ENCODE peak calls at places on chromosomes 2 and 18, in six cellular contexts. One of them, this sample, is unnamed.

GRCh38 chr2:103179800-103180199 is 418.0 kb downstream of the TMEM182 start:
- DNase-seq in H9: no peak
- DNase-seq in foreskin fibroblast: no peak
- DNase-seq in fibroblast of pulmonary artery: no peak
- DNase-seq in bronchial epithelial cell: no peak
- DNase-seq in right atrium auricular region: no peak
- DNase-seq in this sample: no peak

GRCh38 chr2:190407662-190408537 is at the start of gene MFSD6:
- DNase-seq in H9: peak; percentile 51
- DNase-seq in foreskin fibroblast: no peak
- DNase-seq in fibroblast of pulmonary artery: no peak
- DNase-seq in bronchial epithelial cell: no peak
- DNase-seq in right atrium auricular region: no peak
- DNase-seq in this sample: peak; percentile 74

GRCh38 chr2:234420406-234420805 is 76.5 kb downstream of the ARL4C start:
- DNase-seq in H9: no peak
- DNase-seq in foreskin fibroblast: no peak
- DNase-seq in fibroblast of pulmonary artery: no peak
- DNase-seq in bronchial epithelial cell: no peak
- DNase-seq in right atrium auricular region: no peak
- DNase-seq in this sample: no peak

GRCh38 chr2:65055427-65056214 is 595 bp upstream of the CEP68 start:
- DNase-seq in H9: no peak
- DNase-seq in foreskin fibroblast: no peak
- DNase-seq in fibroblast of pulmonary artery: no peak
- DNase-seq in bronchial epithelial cell: peak; percentile 35
- DNase-seq in right atrium auricular region: no peak
- DNase-seq in this sample: peak; percentile 59

GRCh38 chr2:132804045-132804444 is 134.0 kb upstream of the LYPD1 start:
- DNase-seq in H9: no peak
- DNase-seq in foreskin fibroblast: peak; percentile 12
- DNase-seq in fibroblast of pulmonary artery: peak; percentile 61
- DNase-seq in bronchial epithelial cell: peak; percentile 73
- DNase-seq in right atrium auricular region: no peak
- DNase-seq in this sample: no peak

GRCh38 chr2:95354925-95355324 is 47.6 kb upstream of the FAHD2A start:
- DNase-seq in H9: peak; percentile 5
- DNase-seq in foreskin fibroblast: no peak
- DNase-seq in fibroblast of pulmonary artery: no peak
- DNase-seq in bronchial epithelial cell: no peak
- DNase-seq in right atrium auricular region: no peak
- DNase-seq in this sample: no peak

GRCh38 chr18:31297248-31297647 is 20.7 kb upstream of the DSG1 start:
- DNase-seq in H9: no peak
- DNase-seq in foreskin fibroblast: no peak
- DNase-seq in fibroblast of pulmonary artery: no peak
- DNase-seq in bronchial epithelial cell: peak; percentile 18
- DNase-seq in right atrium auricular region: no peak
- DNase-seq in this sample: no peak

GRCh38 chr2:112032615-112033457 is 22.2 kb upstream of the TMEM87B start:
- DNase-seq in H9: no peak
- DNase-seq in foreskin fibroblast: no peak
- DNase-seq in fibroblast of pulmonary artery: peak; percentile 84
- DNase-seq in bronchial epithelial cell: peak; percentile 95
- DNase-seq in right atrium auricular region: peak; percentile 66
- DNase-seq in this sample: no peak

GRCh38 chr2:37449686-37450392 is 105.4 kb downstream of the QPCT start:
- DNase-seq in H9: no peak
- DNase-seq in foreskin fibroblast: no peak
- DNase-seq in fibroblast of pulmonary artery: peak; percentile 59
- DNase-seq in bronchial epithelial cell: peak; percentile 53
- DNase-seq in right atrium auricular region: no peak
- DNase-seq in this sample: no peak

GRCh38 chr2:240637901-240638175 is 12.6 kb downstream of the GPR35 start:
- DNase-seq in H9: no peak
- DNase-seq in foreskin fibroblast: no peak
- DNase-seq in fibroblast of pulmonary artery: no peak
- DNase-seq in bronchial epithelial cell: no peak
- DNase-seq in right atrium auricular region: no peak
- DNase-seq in this sample: no peak

GRCh38 chr2:235852528-235852920 is 315.7 kb downstream of the GBX2 start:
- DNase-seq in H9: no peak
- DNase-seq in foreskin fibroblast: no peak
- DNase-seq in fibroblast of pulmonary artery: no peak
- DNase-seq in bronchial epithelial cell: no peak
- DNase-seq in right atrium auricular region: no peak
- DNase-seq in this sample: no peak

GRCh38 chr2:241561811-241562210 is 3.3 kb downstream of the BOK start:
- DNase-seq in H9: peak; percentile 52
- DNase-seq in foreskin fibroblast: peak; percentile 64
- DNase-seq in fibroblast of pulmonary artery: peak; percentile 80
- DNase-seq in bronchial epithelial cell: peak; percentile 75
- DNase-seq in right atrium auricular region: peak; percentile 68
- DNase-seq in this sample: no peak

GRCh38 chr2:230640540-230641011 is 72.1 kb upstream of the CAB39 start:
- DNase-seq in H9: no peak
- DNase-seq in foreskin fibroblast: peak; percentile 20
- DNase-seq in fibroblast of pulmonary artery: peak; percentile 39
- DNase-seq in bronchial epithelial cell: no peak
- DNase-seq in right atrium auricular region: no peak
- DNase-seq in this sample: no peak

GRCh38 chr2:29522951-29523669 is 398.3 kb downstream of the ALK start:
- DNase-seq in H9: no peak
- DNase-seq in foreskin fibroblast: peak; percentile 66
- DNase-seq in fibroblast of pulmonary artery: peak; percentile 11
- DNase-seq in bronchial epithelial cell: peak; percentile 58
- DNase-seq in right atrium auricular region: no peak
- DNase-seq in this sample: no peak

GRCh38 chr2:128306931-128307460 is 11.7 kb downstream of the HS6ST1 start:
- DNase-seq in H9: peak; percentile 22
- DNase-seq in foreskin fibroblast: no peak
- DNase-seq in fibroblast of pulmonary artery: no peak
- DNase-seq in bronchial epithelial cell: no peak
- DNase-seq in right atrium auricular region: no peak
- DNase-seq in this sample: no peak

GRCh38 chr2:184692137-184692734 is 93.9 kb downstream of the ZNF804A start:
- DNase-seq in H9: no peak
- DNase-seq in foreskin fibroblast: peak; percentile 13
- DNase-seq in fibroblast of pulmonary artery: peak; percentile 7
- DNase-seq in bronchial epithelial cell: no peak
- DNase-seq in right atrium auricular region: no peak
- DNase-seq in this sample: no peak

GRCh38 chr2:179749210-179749609 is 112.2 kb downstream of the ZNF385B start:
- DNase-seq in H9: no peak
- DNase-seq in foreskin fibroblast: peak; percentile 62
- DNase-seq in fibroblast of pulmonary artery: peak; percentile 30
- DNase-seq in bronchial epithelial cell: peak; percentile 6
- DNase-seq in right atrium auricular region: no peak
- DNase-seq in this sample: no peak

GRCh38 chr2:3033315-3033714 is 344.3 kb downstream of the EIPR1 start:
- DNase-seq in H9: no peak
- DNase-seq in foreskin fibroblast: no peak
- DNase-seq in fibroblast of pulmonary artery: no peak
- DNase-seq in bronchial epithelial cell: no peak
- DNase-seq in right atrium auricular region: no peak
- DNase-seq in this sample: no peak

GRCh38 chr2:235433860-235434259 is 60.0 kb upstream of the AGAP1 start:
- DNase-seq in H9: no peak
- DNase-seq in foreskin fibroblast: peak; percentile 30
- DNase-seq in fibroblast of pulmonary artery: peak; percentile 20
- DNase-seq in bronchial epithelial cell: no peak
- DNase-seq in right atrium auricular region: peak; percentile 88
- DNase-seq in this sample: no peak

GRCh38 chr2:3282056-3282998 is 95.3 kb downstream of the EIPR1 start:
- DNase-seq in H9: peak; percentile 24
- DNase-seq in foreskin fibroblast: peak; percentile 48
- DNase-seq in fibroblast of pulmonary artery: peak; percentile 13
- DNase-seq in bronchial epithelial cell: peak; percentile 57
- DNase-seq in right atrium auricular region: no peak
- DNase-seq in this sample: no peak

GRCh38 chr18:49459404-49460171 is 857 bp downstream of the DYM start:
- DNase-seq in H9: no peak
- DNase-seq in foreskin fibroblast: no peak
- DNase-seq in fibroblast of pulmonary artery: no peak
- DNase-seq in bronchial epithelial cell: peak; percentile 33
- DNase-seq in right atrium auricular region: no peak
- DNase-seq in this sample: peak; percentile 51

GRCh38 chr2:144006139-144006538 is 513.8 kb downstream of the ZEB2 start:
- DNase-seq in H9: no peak
- DNase-seq in foreskin fibroblast: no peak
- DNase-seq in fibroblast of pulmonary artery: no peak
- DNase-seq in bronchial epithelial cell: no peak
- DNase-seq in right atrium auricular region: no peak
- DNase-seq in this sample: no peak

GRCh38 chr2:64326578-64327050 is 127.3 kb upstream of the LGALSL start:
- DNase-seq in H9: no peak
- DNase-seq in foreskin fibroblast: no peak
- DNase-seq in fibroblast of pulmonary artery: no peak
- DNase-seq in bronchial epithelial cell: no peak
- DNase-seq in right atrium auricular region: no peak
- DNase-seq in this sample: no peak

GRCh38 chr2:33013684-33014110 is 66.9 kb downstream of the LTBP1 start:
- DNase-seq in H9: no peak
- DNase-seq in foreskin fibroblast: peak; percentile 23
- DNase-seq in fibroblast of pulmonary artery: peak; percentile 31
- DNase-seq in bronchial epithelial cell: peak; percentile 67
- DNase-seq in right atrium auricular region: no peak
- DNase-seq in this sample: no peak

GRCh38 chr2:188394931-188395330 is 103.3 kb downstream of the GULP1 start:
- DNase-seq in H9: no peak
- DNase-seq in foreskin fibroblast: no peak
- DNase-seq in fibroblast of pulmonary artery: no peak
- DNase-seq in bronchial epithelial cell: no peak
- DNase-seq in right atrium auricular region: no peak
- DNase-seq in this sample: no peak

GRCh38 chr18:72762505-72763122 is 105.2 kb downstream of the NETO1 start:
- DNase-seq in H9: no peak
- DNase-seq in foreskin fibroblast: peak; percentile 46
- DNase-seq in fibroblast of pulmonary artery: peak; percentile 76
- DNase-seq in bronchial epithelial cell: peak; percentile 56
- DNase-seq in right atrium auricular region: no peak
- DNase-seq in this sample: peak; percentile 29

GRCh38 chr2:160332318-160332717 is 132.2 kb upstream of the ITGB6 start:
- DNase-seq in H9: no peak
- DNase-seq in foreskin fibroblast: no peak
- DNase-seq in fibroblast of pulmonary artery: peak; percentile 65
- DNase-seq in bronchial epithelial cell: peak; percentile 50
- DNase-seq in right atrium auricular region: no peak
- DNase-seq in this sample: no peak

GRCh38 chr18:62281684-62282083 is 43.4 kb upstream of the TNFRSF11A start:
- DNase-seq in H9: no peak
- DNase-seq in foreskin fibroblast: peak; percentile 74
- DNase-seq in fibroblast of pulmonary artery: peak; percentile 81
- DNase-seq in bronchial epithelial cell: peak; percentile 91
- DNase-seq in right atrium auricular region: no peak
- DNase-seq in this sample: no peak

GRCh38 chr18:41372266-41372665 is 582.8 kb upstream of the PIK3C3 start:
- DNase-seq in H9: peak; percentile 28
- DNase-seq in foreskin fibroblast: no peak
- DNase-seq in fibroblast of pulmonary artery: no peak
- DNase-seq in bronchial epithelial cell: no peak
- DNase-seq in right atrium auricular region: no peak
- DNase-seq in this sample: no peak

GRCh38 chr2:23566236-23567142 is 181.5 kb downstream of the KLHL29 start:
- DNase-seq in H9: peak; percentile 67
- DNase-seq in foreskin fibroblast: no peak
- DNase-seq in fibroblast of pulmonary artery: peak; percentile 24
- DNase-seq in bronchial epithelial cell: peak; percentile 29
- DNase-seq in right atrium auricular region: no peak
- DNase-seq in this sample: peak; percentile 45

GRCh38 chr2:7007488-7007845 is 90.3 kb downstream of the RNF144A start:
- DNase-seq in H9: no peak
- DNase-seq in foreskin fibroblast: no peak
- DNase-seq in fibroblast of pulmonary artery: no peak
- DNase-seq in bronchial epithelial cell: no peak
- DNase-seq in right atrium auricular region: no peak
- DNase-seq in this sample: no peak

GRCh38 chr2:7011376-7012083 is 94.3 kb downstream of the RNF144A start:
- DNase-seq in H9: no peak
- DNase-seq in foreskin fibroblast: peak; percentile 92
- DNase-seq in fibroblast of pulmonary artery: peak; percentile 94
- DNase-seq in bronchial epithelial cell: no peak
- DNase-seq in right atrium auricular region: no peak
- DNase-seq in this sample: no peak

GRCh38 chr2:7009207-7009911 is 92.1 kb downstream of the RNF144A start:
- DNase-seq in H9: no peak
- DNase-seq in foreskin fibroblast: no peak
- DNase-seq in fibroblast of pulmonary artery: peak; percentile 46
- DNase-seq in bronchial epithelial cell: no peak
- DNase-seq in right atrium auricular region: no peak
- DNase-seq in this sample: no peak

GRCh38 chr2:7010376-7010775 is 93.2 kb downstream of the RNF144A start:
- DNase-seq in H9: no peak
- DNase-seq in foreskin fibroblast: peak; percentile 70
- DNase-seq in fibroblast of pulmonary artery: peak; percentile 94
- DNase-seq in bronchial epithelial cell: no peak
- DNase-seq in right atrium auricular region: no peak
- DNase-seq in this sample: no peak

GRCh38 chr2:7007846-7008741 is 90.9 kb downstream of the RNF144A start:
- DNase-seq in H9: no peak
- DNase-seq in foreskin fibroblast: no peak
- DNase-seq in fibroblast of pulmonary artery: peak; percentile 93
- DNase-seq in bronchial epithelial cell: no peak
- DNase-seq in right atrium auricular region: peak; percentile 77
- DNase-seq in this sample: no peak
- TF ChIP-seq CTCF in H9: no peak
- TF ChIP-seq CTCF in foreskin fibroblast: peak; percentile 17
- TF ChIP-seq CTCF in fibroblast of pulmonary artery: peak; percentile 59
- TF ChIP-seq CTCF in bronchial epithelial cell: no peak
- TF ChIP-seq CTCF in right atrium auricular region: no peak
- TF ChIP-seq CTCF in this sample: peak; percentile 7

DNA sequence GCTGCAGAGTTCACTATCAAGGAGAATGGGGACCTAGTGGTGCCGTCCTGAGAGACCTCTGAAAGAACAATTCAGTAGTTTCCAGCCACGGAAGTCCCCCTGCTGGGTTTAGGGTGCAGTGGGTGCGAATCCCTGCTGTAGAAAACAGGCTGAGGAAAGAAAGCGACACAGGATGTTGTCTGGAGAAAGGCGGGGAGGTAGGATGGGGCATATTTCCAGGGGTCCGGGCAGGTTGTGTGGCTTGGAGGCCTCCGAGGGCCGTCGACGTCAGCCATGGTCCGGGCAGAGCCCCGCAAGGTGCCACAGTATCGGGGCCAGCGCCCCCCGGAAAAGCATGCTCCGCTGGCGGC is 807 bp upstream of the CREB1 start:
- DNase-seq in H9: peak; percentile 56
- DNase-seq in foreskin fibroblast: no peak
- DNase-seq in fibroblast of pulmonary artery: peak; percentile 42
- DNase-seq in bronchial epithelial cell: no peak
- DNase-seq in right atrium auricular region: peak; percentile 62
- DNase-seq in this sample: peak; percentile 26
- TF ChIP-seq CTCF in H9: no peak
- TF ChIP-seq CTCF in foreskin fibroblast: peak; percentile 14
- TF ChIP-seq CTCF in fibroblast of pulmonary artery: peak; percentile 19
- TF ChIP-seq CTCF in bronchial epithelial cell: no peak
- TF ChIP-seq CTCF in right atrium auricular region: no peak
- TF ChIP-seq CTCF in this sample: no peak

GRCh38 chr18:36583155-36583745 is 245.6 kb downstream of the TPGS2 start:
- DNase-seq in H9: peak; percentile 86
- DNase-seq in foreskin fibroblast: no peak
- DNase-seq in fibroblast of pulmonary artery: peak; percentile 25
- DNase-seq in bronchial epithelial cell: no peak
- DNase-seq in right atrium auricular region: peak; percentile 36
- DNase-seq in this sample: peak; percentile 37
- TF ChIP-seq CTCF in H9: peak; percentile 59
- TF ChIP-seq CTCF in foreskin fibroblast: no peak
- TF ChIP-seq CTCF in fibroblast of pulmonary artery: no peak
- TF ChIP-seq CTCF in bronchial epithelial cell: peak; percentile 9
- TF ChIP-seq CTCF in right atrium auricular region: no peak
- TF ChIP-seq CTCF in this sample: no peak

GRCh38 chr2:85754313-85755095 is 713 bp downstream of the ATOH8 start:
- DNase-seq in H9: peak; percentile 65
- DNase-seq in foreskin fibroblast: no peak
- DNase-seq in fibroblast of pulmonary artery: peak; percentile 44
- DNase-seq in bronchial epithelial cell: no peak
- DNase-seq in right atrium auricular region: no peak
- DNase-seq in this sample: no peak
- TF ChIP-seq CTCF in H9: no peak
- TF ChIP-seq CTCF in foreskin fibroblast: peak; percentile 14
- TF ChIP-seq CTCF in fibroblast of pulmonary artery: no peak
- TF ChIP-seq CTCF in bronchial epithelial cell: no peak
- TF ChIP-seq CTCF in right atrium auricular region: no peak
- TF ChIP-seq CTCF in this sample: no peak